ENCODE peak calls at places on chromosomes 16 and 17, in six cellular contexts. D, X, A, B, Q and L are unnamed samples.

GRCh38 chr17:78278139-78278741 is 46.8 kb downstream of the TMEM235 start:
- DNase-seq in Q (no peak), A (peak; percentile 88), B (no peak), D (no peak), X (no peak), L (peak; percentile 43)

GRCh38 chr16:11089504-11090124 is 145.2 kb downstream of the CLEC16A start:
- DNase-seq in Q (no peak), X (no peak), A (no peak), B (no peak), D (no peak), L (no peak)

GRCh38 chr16:67461600-67462278 is 19.2 kb downstream of the ATP6V0D1 start:
- DNase-seq in A (no peak), B (no peak), Q (no peak), D (no peak), X (no peak), L (no peak)

GRCh38 chr16:88455610-88456355 is 2.7 kb downstream of the ZFPM1 start:
- DNase-seq in A (no peak), Q (peak; percentile 78), B (no peak), X (no peak), D (no peak), L (peak; percentile 70)

GRCh38 chr17:69232650-69233049 is 4.0 kb upstream of the ABCA10 start:
- DNase-seq in D (no peak), Q (no peak), X (no peak), A (no peak), B (no peak), L (no peak)

GRCh38 chr16:66357523-66357928 is 9.0 kb upstream of the CDH5 start:
- DNase-seq in A (peak; percentile 23), Q (no peak), B (peak; percentile 65), X (peak; percentile 45), D (no peak), L (peak; percentile 70)

GRCh38 chr16:54594646-54595381 is 308.2 kb upstream of the IRX3 start:
- DNase-seq in B (no peak), X (no peak), A (no peak), D (no peak), Q (no peak), L (no peak)

GRCh38 chr16:3536271-3536671 is 35.5 kb downstream of the CLUAP1 start:
- DNase-seq in Q (no peak), X (no peak), A (no peak), D (no peak), B (no peak), L (no peak)

GRCh38 chr17:48486557-48486956 is 44.3 kb downstream of the HOXB1 start:
- DNase-seq in D (no peak), A (no peak), X (no peak), B (peak; percentile 85), Q (no peak), L (no peak)

GRCh38 chr17:19656336-19656735 is 7.8 kb downstream of the ALDH3A2 start:
- DNase-seq in Q (no peak), D (no peak), A (no peak), B (no peak), X (no peak), L (no peak)

GRCh38 chr16:77445321-77445720 is 10.5 kb upstream of the ADAMTS18 start:
- DNase-seq in A (no peak), X (no peak), D (no peak), Q (no peak), B (no peak), L (no peak)

GRCh38 chr16:1477033-1477432 is 2.2 kb upstream of the CLCN7 start:
- DNase-seq in D (no peak), A (no peak), B (no peak), Q (no peak), X (no peak), L (no peak)

GRCh38 chr17:10631048-10631700 is 25.9 kb downstream of the MYH3 start:
- DNase-seq in X (peak; percentile 38), Q (no peak), A (no peak), D (peak; percentile 83), B (no peak), L (peak; percentile 11)

GRCh38 chr17:46977348-46977747 is 1.7 kb downstream of the RPRML start:
- DNase-seq in D (no peak), A (peak; percentile 93), B (no peak), X (peak; percentile 49), Q (no peak), L (peak; percentile 92)

GRCh38 chr16:4709481-4709880 is 16.1 kb downstream of the NUDT16L1 start:
- DNase-seq in B (no peak), A (no peak), Q (no peak), D (no peak), X (no peak), L (no peak)

GRCh38 chr16:35302859-35303258 is 1843.4 kb downstream of the TP53TG3F start:
- DNase-seq in Q (no peak), B (no peak), A (no peak), D (no peak), X (no peak), L (no peak)

GRCh38 chr16:28930652-28931051 is 1.1 kb upstream of the CD19 start:
- DNase-seq in D (no peak), A (no peak), B (no peak), Q (no peak), X (no peak), L (peak; percentile 29)

GRCh38 chr16:10740000-10740844 is 3.4 kb upstream of the NUBP1 start:
- DNase-seq in Q (no peak), B (no peak), D (no peak), A (no peak), X (no peak), L (no peak)

GRCh38 chr16:50210266-50211038 is 55.9 kb upstream of the ADCY7 start:
- DNase-seq in Q (peak; percentile 59), A (peak; percentile 85), D (peak; percentile 79), X (peak; percentile 79), B (no peak), L (peak; percentile 65)

GRCh38 chr17:39174907-39175694 is 9.1 kb upstream of the ARL5C start:
- DNase-seq in Q (peak; percentile 81), A (peak; percentile 16), X (peak; percentile 75), B (no peak), D (no peak), L (peak; percentile 86)

GRCh38 chr17:69696645-69697044 is 282.1 kb downstream of the MAP2K6 start:
- DNase-seq in B (no peak), Q (no peak), X (no peak), D (no peak), A (no peak), L (no peak)

GRCh38 chr16:57377080-57377841 is 5.0 kb downstream of the CX3CL1 start:
- DNase-seq in B (no peak), X (no peak), Q (no peak), A (no peak), D (no peak), L (no peak)

GRCh38 chr17:323721-324139 is 28.9 kb downstream of the RPH3AL start:
- DNase-seq in A (no peak), X (no peak), D (no peak), Q (no peak), B (no peak), L (no peak)